ENCODE peak calls at places on chromosomes 11 and 22, in eight cellular contexts. R is HepG2, T is tibial nerve, Z is esophagus squamous epithelium, Y is tibial artery, X is AG09309, F is left lung, N is left ventricle myocardium inferior. M is an unnamed sample.

GRCh38 chr11:104165014-104165413 is 1.1 kb upstream of the PDGFD start:
- DNase-seq in Y (no peak), T (no peak), F (no peak), R (no peak), X (no peak), Z (no peak), N (no peak), M (no peak)

GRCh38 chr11:88310246-88310645 is 27.3 kb downstream of the CTSC start:
- DNase-seq in R (no peak), T (no peak), Z (no peak), X (no peak), Y (no peak), N (no peak), F (no peak), M (peak)

GRCh38 chr11:48017105-48017874 is 36.9 kb downstream of the PTPRJ start:
- DNase-seq in Y (no peak), X (no peak), T (no peak), Z (no peak), F (no peak), N (no peak), R (no peak), M (no peak)

GRCh38 chr11:126423743-126424142 is 68.3 kb downstream of the ST3GAL4 start:
- DNase-seq in Y (no peak), X (no peak), N (no peak), T (no peak), F (no peak), R (peak), Z (no peak), M (no peak)

GRCh38 chr22:31229402-31230140 is 17.5 kb downstream of the LIMK2 start:
- DNase-seq in Z (no peak), Y (peak), R (no peak), T (no peak), N (peak), X (no peak), F (peak), M (peak)

GRCh38 chr11:9074338-9075029 is 16.9 kb downstream of the SCUBE2 start:
- DNase-seq in F (no peak), N (no peak), Y (no peak), R (no peak), T (no peak), X (no peak), Z (no peak), M (no peak)

GRCh38 chr11:107704432-107704831 is 7.4 kb downstream of the SLN start:
- DNase-seq in R (no peak), N (no peak), X (no peak), Z (no peak), F (no peak), T (no peak), Y (no peak), M (peak)

GRCh38 chr22:44901301-44901700 is 108.5 kb downstream of the PHF21B start:
- DNase-seq in N (no peak), T (no peak), X (no peak), Y (no peak), Z (no peak), F (no peak), R (no peak), M (peak)

GRCh38 chr11:118916842-118917388 is 8.8 kb downstream of the BCL9L start:
- DNase-seq in Y (peak), R (peak), T (no peak), Z (no peak), F (no peak), N (peak), X (peak), M (peak)
- H3K4me3 ChIP-seq in Y (peak), R (no peak), T (no peak), Z (no peak), F (no peak), N (peak), X (no peak), M (peak)

GRCh38 chr22:46103664-46104063 is 46.7 kb upstream of the PPARA start:
- DNase-seq in Y (no peak), F (no peak), Z (no peak), R (no peak), N (no peak), X (no peak), T (no peak), M (no peak)

GRCh38 chr22:46105494-46106278 is 44.6 kb upstream of the PPARA start:
- DNase-seq in F (peak), Y (no peak), T (peak), R (peak), Z (no peak), N (peak), X (peak), M (peak)

GRCh38 chr22:46106279-46107022 is 43.9 kb upstream of the PPARA start:
- DNase-seq in Y (no peak), R (no peak), Z (no peak), F (no peak), N (no peak), X (no peak), T (no peak), M (no peak)

GRCh38 chr22:46104170-46104880 is 46.0 kb upstream of the PPARA start:
- DNase-seq in X (no peak), F (no peak), T (no peak), N (no peak), R (no peak), Z (no peak), Y (no peak), M (no peak)

DNA sequence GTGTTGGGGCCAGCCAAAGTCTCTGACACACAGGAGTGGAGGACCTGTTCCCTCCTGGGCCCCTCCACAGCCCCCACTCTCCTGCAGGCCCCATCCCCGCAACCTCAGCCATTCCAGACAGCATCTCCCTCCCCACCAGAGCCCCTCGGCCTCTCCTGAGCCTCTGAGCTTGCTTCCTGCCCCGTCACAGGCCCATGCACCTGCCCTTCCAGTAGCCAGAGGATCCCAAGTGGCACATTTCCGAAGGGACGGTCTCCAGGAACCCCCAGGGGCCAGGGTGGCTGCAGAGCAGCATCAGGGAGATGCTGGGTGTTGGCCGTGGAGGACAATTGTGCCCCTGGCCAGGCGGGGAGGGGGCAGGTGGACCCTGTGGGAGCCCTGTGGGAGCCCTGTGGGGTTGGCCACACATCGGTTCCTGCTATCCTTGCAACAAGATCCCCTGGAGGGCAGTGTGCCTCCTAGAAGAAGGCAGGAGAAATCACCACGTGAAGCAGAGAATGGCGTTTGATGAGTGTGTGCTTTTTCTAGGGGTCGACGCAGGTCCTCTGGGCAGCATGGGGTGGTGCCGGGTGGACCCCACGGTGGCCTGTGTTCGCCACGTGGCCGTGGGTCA is 45.3 kb upstream of the PPARA start:
- DNase-seq in R (no peak), Z (no peak), T (no peak), F (no peak), N (no peak), Y (no peak), X (no peak), M (no peak)
- TF ChIP-seq CTCF in R (no peak), Z (no peak), T (no peak), F (no peak), N (no peak), Y (no peak), X (peak), M (no peak)

DNA sequence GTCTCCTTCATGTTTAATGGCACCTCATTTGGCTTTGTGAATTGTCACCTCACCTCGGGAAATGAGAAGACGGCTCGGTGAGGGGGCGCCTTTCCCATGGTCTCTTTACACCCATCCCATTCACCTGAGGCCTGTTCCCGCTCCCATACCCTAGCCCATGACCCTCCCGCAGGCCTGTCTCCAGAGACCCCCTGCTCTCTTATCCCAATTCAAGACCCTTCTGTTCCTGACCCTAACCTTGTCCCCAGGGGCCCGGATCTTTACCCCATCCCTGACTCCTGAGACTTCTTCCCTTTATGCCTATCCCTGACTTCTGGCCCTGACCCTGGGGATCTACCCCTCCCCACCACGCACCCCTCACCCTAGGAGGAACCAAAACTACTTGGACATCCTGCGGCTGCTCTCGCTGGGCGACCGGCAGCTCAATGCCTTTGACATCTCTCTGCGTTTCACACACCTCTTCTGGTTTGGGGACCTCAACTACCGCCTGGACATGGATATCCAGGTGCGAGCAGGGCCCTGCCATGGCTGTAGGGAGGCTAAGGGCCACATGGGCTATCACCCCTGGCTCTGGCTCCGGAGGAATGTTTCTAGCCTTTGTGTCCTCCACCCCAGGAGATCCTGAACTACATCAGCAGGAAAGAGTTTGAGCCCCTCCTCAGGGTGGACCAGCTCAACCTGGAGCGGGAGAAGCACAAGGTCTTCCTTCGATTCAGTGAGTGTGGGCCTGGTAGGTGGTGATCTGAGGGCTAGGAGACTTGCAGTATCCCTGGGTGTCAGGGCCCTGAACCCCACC is 7.9 kb downstream of the INPPL1 start:
- DNase-seq in Y (no peak), R (no peak), Z (no peak), X (no peak), T (no peak), N (no peak), F (no peak), M (no peak)
- H3K4me3 ChIP-seq in Y (no peak), R (no peak), Z (no peak), X (no peak), T (no peak), N (no peak), F (no peak), M (no peak)

GRCh38 chr11:77062924-77063323 is 3.8 kb upstream of the CAPN5 start:
- DNase-seq in F (no peak), N (no peak), X (no peak), R (no peak), Z (no peak), T (no peak), Y (no peak), M (no peak)
- TF ChIP-seq CTCF in F (no peak), N (no peak), X (peak), R (peak), Z (no peak), T (no peak), Y (no peak), M (peak)

DNA sequence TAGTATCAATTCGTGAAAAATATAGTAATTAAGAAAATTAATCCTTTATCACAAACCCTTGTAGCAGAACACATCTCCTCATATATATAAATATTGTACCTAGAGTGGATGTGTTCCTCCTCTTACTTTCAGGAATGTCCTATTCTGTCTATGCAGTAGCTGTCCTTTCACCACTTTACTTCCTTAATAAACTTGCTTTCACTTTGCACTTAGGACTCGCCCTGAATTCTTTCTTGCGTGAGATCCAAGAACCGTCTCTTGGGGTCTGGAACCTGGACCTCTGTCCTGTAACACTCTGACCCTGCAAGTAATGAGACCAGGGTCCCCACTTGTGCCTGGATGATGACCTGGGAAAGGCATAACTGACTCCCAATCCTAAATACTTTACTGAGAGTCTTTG is 69.5 kb downstream of the FAM168A start:
- DNase-seq in Z (no peak), R (no peak), T (no peak), Y (no peak), X (no peak), F (no peak), N (no peak), M (peak)
- H3K4me3 ChIP-seq in Z (peak), R (no peak), T (no peak), Y (peak), X (no peak), F (no peak), N (peak), M (peak)

GRCh38 chr11:1874406-1875092 is 17.1 kb downstream of the PRR33 start:
- DNase-seq in X (no peak), N (peak), Z (no peak), F (peak), Y (no peak), R (no peak), T (no peak), M (no peak)

GRCh38 chr11:1878134-1879031 is 13.3 kb downstream of the PRR33 start:
- DNase-seq in Z (no peak), X (no peak), F (no peak), R (no peak), Y (peak), N (peak), T (no peak), M (no peak)

GRCh38 chr11:1875093-1875785 is 16.5 kb downstream of the PRR33 start:
- DNase-seq in N (peak), F (no peak), R (no peak), T (no peak), Y (no peak), Z (no peak), X (no peak), M (no peak)

GRCh38 chr11:1877211-1878133 is 14.2 kb downstream of the PRR33 start:
- DNase-seq in F (peak), Y (peak), X (no peak), N (peak), T (no peak), Z (no peak), R (peak), M (peak)

GRCh38 chr11:1876361-1877063 is 15.2 kb downstream of the PRR33 start:
- DNase-seq in N (peak), X (no peak), Z (no peak), R (peak), F (peak), T (no peak), Y (peak), M (peak)
- TF ChIP-seq CTCF in N (peak), X (peak), Z (peak), R (peak), F (peak), T (peak), Y (peak), M (peak)

DNA sequence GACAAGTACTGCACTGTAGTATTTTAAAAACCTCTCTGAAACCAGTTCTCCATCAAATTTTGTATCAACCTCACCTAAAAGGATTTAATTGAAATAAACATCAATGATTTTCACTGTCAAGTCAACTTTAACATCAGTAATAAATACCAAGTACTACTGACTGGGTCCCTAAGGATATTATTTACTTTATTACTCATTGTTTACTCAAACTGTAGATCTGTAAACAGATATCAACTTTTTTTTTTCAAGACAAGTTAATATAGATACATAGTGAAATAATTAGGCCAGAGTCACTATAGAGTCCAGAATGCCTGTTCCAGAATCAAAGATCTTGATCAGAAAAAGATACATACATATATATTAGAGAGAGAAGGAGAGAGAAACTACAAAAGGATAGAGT is 1.6 kb downstream of the RNF141 start:
- DNase-seq in X (no peak), Y (no peak), Z (no peak), R (peak), T (no peak), N (no peak), F (no peak), M (no peak)
- H3K4me3 ChIP-seq in X (no peak), Y (peak), Z (peak), R (no peak), T (no peak), N (no peak), F (no peak), M (peak)

DNA sequence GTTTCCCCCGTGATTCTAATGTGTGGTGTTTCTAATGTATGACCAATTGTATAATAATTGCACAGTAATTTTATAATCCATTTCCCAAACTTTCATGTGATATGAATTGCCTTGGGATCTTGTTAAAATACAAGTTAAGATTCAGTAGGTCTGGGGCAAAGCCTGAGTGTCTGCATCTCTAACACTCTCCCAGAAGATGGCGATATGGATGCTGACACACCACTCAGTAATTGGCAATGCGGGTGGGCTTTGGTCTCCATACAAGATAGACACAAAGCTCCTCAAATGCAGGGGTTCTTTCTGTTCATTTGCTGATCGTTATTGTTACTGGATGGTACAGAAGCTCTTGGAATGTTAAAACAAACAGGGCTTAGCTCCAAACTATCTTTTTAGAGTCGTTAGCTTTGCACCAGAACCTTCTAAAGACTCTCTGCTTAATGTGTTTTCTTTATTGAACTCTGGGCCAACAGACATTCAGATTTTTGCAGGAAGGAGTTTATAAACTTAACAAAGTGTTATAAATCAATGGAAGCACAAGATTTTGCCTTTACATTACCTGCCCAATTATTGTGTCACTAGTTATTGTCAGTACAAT is 45.4 kb upstream of the ANO3 start:
- DNase-seq in T (no peak), N (no peak), F (no peak), R (peak), Y (no peak), Z (no peak), X (no peak), M (peak)
- TF ChIP-seq CTCF in T (peak), N (peak), F (peak), R (peak), Y (no peak), Z (no peak), X (peak), M (peak)